ENCODE peak calls at places on chromosome 10, in five cellular contexts. One of them, this sample, is unnamed.

GRCh38 chr10:113305871-113306270 is 247.0 kb upstream of the HABP2 start:
- DNase-seq in WTC11: no peak
- DNase-seq in upper lobe of right lung: no peak
- DNase-seq in heart left ventricle: no peak
- DNase-seq in cardiac muscle cell: peak; percentile 79
- DNase-seq in this sample: no peak

GRCh38 chr10:10911471-10911921 is 106.2 kb upstream of the CELF2 start:
- DNase-seq in WTC11: peak; percentile 13
- DNase-seq in upper lobe of right lung: peak; percentile 86
- DNase-seq in heart left ventricle: peak; percentile 80
- DNase-seq in cardiac muscle cell: peak; percentile 94
- DNase-seq in this sample: no peak

GRCh38 chr10:102225646-102226541 is at the start of gene ELOVL3:
- DNase-seq in WTC11: peak; percentile 96
- DNase-seq in upper lobe of right lung: peak; percentile 95
- DNase-seq in heart left ventricle: peak; percentile 96
- DNase-seq in cardiac muscle cell: peak; percentile 97
- DNase-seq in this sample: peak; percentile 86

GRCh38 chr10:3486346-3487065 is 298.5 kb downstream of the KLF6 start:
- DNase-seq in WTC11: peak; percentile 83
- DNase-seq in upper lobe of right lung: peak; percentile 79
- DNase-seq in heart left ventricle: no peak
- DNase-seq in cardiac muscle cell: no peak
- DNase-seq in this sample: no peak

GRCh38 chr10:14374745-14375445 is 44.2 kb upstream of the FRMD4A start:
- DNase-seq in WTC11: no peak
- DNase-seq in upper lobe of right lung: no peak
- DNase-seq in heart left ventricle: no peak
- DNase-seq in cardiac muscle cell: peak; percentile 47
- DNase-seq in this sample: no peak

GRCh38 chr10:43102063-43102828 is 25.4 kb downstream of the RET start:
- DNase-seq in WTC11: no peak
- DNase-seq in upper lobe of right lung: no peak
- DNase-seq in heart left ventricle: no peak
- DNase-seq in cardiac muscle cell: no peak
- DNase-seq in this sample: no peak

GRCh38 chr10:77836299-77836820 is 90.2 kb downstream of the DLG5 start:
- DNase-seq in WTC11: no peak
- DNase-seq in upper lobe of right lung: no peak
- DNase-seq in heart left ventricle: no peak
- DNase-seq in cardiac muscle cell: peak; percentile 11
- DNase-seq in this sample: peak; percentile 86

GRCh38 chr10:11488126-11488525 is 123.3 kb downstream of the USP6NL start:
- DNase-seq in WTC11: no peak
- DNase-seq in upper lobe of right lung: no peak
- DNase-seq in heart left ventricle: no peak
- DNase-seq in cardiac muscle cell: peak; percentile 6
- DNase-seq in this sample: no peak

GRCh38 chr10:60644436-60645130 is 133.7 kb upstream of the CDK1 start:
- DNase-seq in WTC11: no peak
- DNase-seq in upper lobe of right lung: no peak
- DNase-seq in heart left ventricle: no peak
- DNase-seq in cardiac muscle cell: no peak
- DNase-seq in this sample: no peak

GRCh38 chr10:60426425-60426824 is 36.8 kb upstream of the ANK3 start:
- DNase-seq in WTC11: no peak
- DNase-seq in upper lobe of right lung: no peak
- DNase-seq in heart left ventricle: no peak
- DNase-seq in cardiac muscle cell: peak; percentile 90
- DNase-seq in this sample: no peak

GRCh38 chr10:49756031-49756430 is 6.1 kb downstream of the OGDHL start:
- DNase-seq in WTC11: no peak
- DNase-seq in upper lobe of right lung: no peak
- DNase-seq in heart left ventricle: no peak
- DNase-seq in cardiac muscle cell: no peak
- DNase-seq in this sample: no peak

GRCh38 chr10:97117372-97117771 is 68.4 kb downstream of the SLIT1 start:
- DNase-seq in WTC11: no peak
- DNase-seq in upper lobe of right lung: no peak
- DNase-seq in heart left ventricle: no peak
- DNase-seq in cardiac muscle cell: peak; percentile 17
- DNase-seq in this sample: no peak

GRCh38 chr10:85651507-85651902 is 715.1 kb downstream of the GRID1 start:
- DNase-seq in WTC11: no peak
- DNase-seq in upper lobe of right lung: no peak
- DNase-seq in heart left ventricle: no peak
- DNase-seq in cardiac muscle cell: no peak
- DNase-seq in this sample: no peak

GRCh38 chr10:129851941-129852650 is 112.0 kb downstream of the EBF3 start:
- DNase-seq in WTC11: no peak
- DNase-seq in upper lobe of right lung: no peak
- DNase-seq in heart left ventricle: no peak
- DNase-seq in cardiac muscle cell: no peak
- DNase-seq in this sample: no peak

GRCh38 chr10:3907514-3907913 is 122.5 kb upstream of the KLF6 start:
- DNase-seq in WTC11: no peak
- DNase-seq in upper lobe of right lung: no peak
- DNase-seq in heart left ventricle: peak; percentile 81
- DNase-seq in cardiac muscle cell: peak; percentile 55
- DNase-seq in this sample: no peak

GRCh38 chr10:95445223-95445836 is 115.8 kb downstream of the SORBS1 start:
- DNase-seq in WTC11: no peak
- DNase-seq in upper lobe of right lung: no peak
- DNase-seq in heart left ventricle: peak; percentile 83
- DNase-seq in cardiac muscle cell: peak; percentile 85
- DNase-seq in this sample: no peak

GRCh38 chr10:58796242-58796641 is 283.6 kb downstream of the BICC1 start:
- DNase-seq in WTC11: no peak
- DNase-seq in upper lobe of right lung: no peak
- DNase-seq in heart left ventricle: no peak
- DNase-seq in cardiac muscle cell: no peak
- DNase-seq in this sample: no peak

GRCh38 chr10:87862644-87863101 is 660 bp downstream of the KLLN start:
- DNase-seq in WTC11: no peak
- DNase-seq in upper lobe of right lung: no peak
- DNase-seq in heart left ventricle: no peak
- DNase-seq in cardiac muscle cell: no peak
- DNase-seq in this sample: no peak

GRCh38 chr10:51691135-51691534 is 8.3 kb downstream of the CSTF2T start:
- DNase-seq in WTC11: no peak
- DNase-seq in upper lobe of right lung: no peak
- DNase-seq in heart left ventricle: no peak
- DNase-seq in cardiac muscle cell: no peak
- DNase-seq in this sample: no peak

GRCh38 chr10:117476716-117477115 is 65.8 kb upstream of the EMX2 start:
- DNase-seq in WTC11: no peak
- DNase-seq in upper lobe of right lung: peak; percentile 7
- DNase-seq in heart left ventricle: no peak
- DNase-seq in cardiac muscle cell: no peak
- DNase-seq in this sample: no peak

GRCh38 chr10:117483056-117483590 is 59.4 kb upstream of the EMX2 start:
- DNase-seq in WTC11: no peak
- DNase-seq in upper lobe of right lung: no peak
- DNase-seq in heart left ventricle: no peak
- DNase-seq in cardiac muscle cell: no peak
- DNase-seq in this sample: no peak

GRCh38 chr10:117477241-117477947 is 65.2 kb upstream of the EMX2 start:
- DNase-seq in WTC11: no peak
- DNase-seq in upper lobe of right lung: no peak
- DNase-seq in heart left ventricle: no peak
- DNase-seq in cardiac muscle cell: no peak
- DNase-seq in this sample: no peak

GRCh38 chr10:117477961-117478670 is 64.4 kb upstream of the EMX2 start:
- DNase-seq in WTC11: no peak
- DNase-seq in upper lobe of right lung: no peak
- DNase-seq in heart left ventricle: no peak
- DNase-seq in cardiac muscle cell: peak; percentile 85
- DNase-seq in this sample: no peak

GRCh38 chr10:117480097-117480496 is 62.4 kb upstream of the EMX2 start:
- DNase-seq in WTC11: no peak
- DNase-seq in upper lobe of right lung: no peak
- DNase-seq in heart left ventricle: no peak
- DNase-seq in cardiac muscle cell: no peak
- DNase-seq in this sample: no peak
- TF ChIP-seq CTCF in WTC11: no peak
- TF ChIP-seq CTCF in upper lobe of right lung: no peak
- TF ChIP-seq CTCF in heart left ventricle: no peak
- TF ChIP-seq CTCF in cardiac muscle cell: no peak
- TF ChIP-seq CTCF in this sample: no peak

DNA sequence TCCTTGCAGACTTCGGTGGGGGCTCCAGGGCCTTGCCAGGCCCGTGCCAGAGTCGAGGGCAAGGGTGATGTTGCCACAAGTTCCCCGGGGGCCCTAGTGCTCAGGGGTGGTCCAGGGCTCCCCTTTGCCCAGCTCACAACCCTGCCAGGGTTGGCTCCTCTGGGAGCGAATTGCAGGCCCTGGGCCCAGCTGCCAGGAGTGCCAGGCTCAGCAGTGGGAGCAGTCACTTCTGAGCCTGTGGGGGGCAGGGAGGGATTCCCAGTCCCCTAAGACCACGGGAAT is 43.8 kb downstream of the TCERG1L start:
- DNase-seq in WTC11: no peak
- DNase-seq in upper lobe of right lung: no peak
- DNase-seq in heart left ventricle: no peak
- DNase-seq in cardiac muscle cell: no peak
- DNase-seq in this sample: no peak
- TF ChIP-seq CTCF in WTC11: no peak
- TF ChIP-seq CTCF in upper lobe of right lung: no peak
- TF ChIP-seq CTCF in heart left ventricle: no peak
- TF ChIP-seq CTCF in cardiac muscle cell: no peak
- TF ChIP-seq CTCF in this sample: no peak

GRCh38 chr10:21985541-21985940 is 18.0 kb downstream of the DNAJC1 start:
- DNase-seq in WTC11: no peak
- DNase-seq in upper lobe of right lung: no peak
- DNase-seq in heart left ventricle: no peak
- DNase-seq in cardiac muscle cell: peak; percentile 69
- DNase-seq in this sample: no peak

GRCh38 chr10:21991785-21992184 is 11.7 kb downstream of the DNAJC1 start:
- DNase-seq in WTC11: no peak
- DNase-seq in upper lobe of right lung: no peak
- DNase-seq in heart left ventricle: no peak
- DNase-seq in cardiac muscle cell: no peak
- DNase-seq in this sample: no peak

GRCh38 chr10:21993360-21994001 is 10.0 kb downstream of the DNAJC1 start:
- DNase-seq in WTC11: no peak
- DNase-seq in upper lobe of right lung: no peak
- DNase-seq in heart left ventricle: no peak
- DNase-seq in cardiac muscle cell: peak; percentile 62
- DNase-seq in this sample: no peak

GRCh38 chr10:21990449-21990848 is 13.1 kb downstream of the DNAJC1 start:
- DNase-seq in WTC11: no peak
- DNase-seq in upper lobe of right lung: no peak
- DNase-seq in heart left ventricle: no peak
- DNase-seq in cardiac muscle cell: no peak
- DNase-seq in this sample: no peak

DNA sequence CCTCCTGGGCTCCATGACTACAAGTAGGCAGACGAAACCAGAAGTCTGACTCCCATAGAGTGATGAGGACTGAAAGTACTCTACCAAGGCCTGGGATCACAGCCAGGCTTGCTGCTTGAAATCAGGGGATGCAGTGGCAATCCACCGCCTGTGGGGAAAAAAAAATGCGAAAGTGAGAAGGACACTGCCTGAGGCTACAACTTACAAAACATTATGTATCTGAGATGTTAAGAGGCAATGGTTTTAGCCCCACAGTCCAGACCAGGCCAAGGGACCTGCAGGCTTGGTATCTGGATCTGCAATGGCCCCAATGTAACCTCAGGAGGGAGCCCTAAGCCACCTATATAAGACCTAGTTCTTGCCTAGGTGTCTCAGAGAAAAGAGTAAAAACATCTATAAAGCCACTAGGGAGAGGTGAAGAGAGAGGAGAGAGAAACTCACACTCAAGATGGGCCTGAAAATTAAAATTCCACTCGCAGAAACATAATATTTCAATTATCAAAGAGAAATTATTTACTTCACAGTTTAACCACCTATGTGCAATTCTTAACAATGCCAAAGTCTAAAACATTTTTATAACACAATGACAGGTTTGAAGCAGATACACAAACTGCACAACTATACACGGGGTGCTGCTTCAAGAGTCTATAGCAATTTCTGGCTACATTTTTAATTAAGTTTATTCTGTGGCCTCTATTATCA is 13.9 kb downstream of the DNAJC1 start:
- DNase-seq in WTC11: peak; percentile 64
- DNase-seq in upper lobe of right lung: peak; percentile 68
- DNase-seq in heart left ventricle: no peak
- DNase-seq in cardiac muscle cell: peak; percentile 90
- DNase-seq in this sample: no peak
- TF ChIP-seq CTCF in WTC11: peak; percentile 12
- TF ChIP-seq CTCF in upper lobe of right lung: peak; percentile 59
- TF ChIP-seq CTCF in heart left ventricle: peak; percentile 38
- TF ChIP-seq CTCF in cardiac muscle cell: peak; percentile 40
- TF ChIP-seq CTCF in this sample: peak; percentile 39

DNA sequence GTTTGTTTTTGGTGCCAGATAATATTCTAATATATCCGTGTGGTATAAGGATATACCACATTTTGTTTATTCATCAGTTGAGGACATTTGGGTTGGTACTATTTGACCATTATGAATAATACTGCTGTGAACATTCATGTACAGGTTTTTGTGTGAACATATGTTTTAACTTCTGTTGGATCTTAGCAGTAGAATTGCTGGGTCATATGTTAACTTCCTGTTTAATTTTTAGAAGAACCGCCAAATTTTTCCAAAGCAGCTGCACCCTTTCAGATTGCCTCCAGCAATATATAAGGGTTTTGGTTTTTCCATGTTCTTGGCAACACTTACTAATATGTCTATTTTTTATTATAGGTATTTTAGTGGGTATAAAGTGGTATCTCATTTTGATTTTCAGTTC is 22.8 kb downstream of the VPS26A start:
- DNase-seq in WTC11: no peak
- DNase-seq in upper lobe of right lung: no peak
- DNase-seq in heart left ventricle: no peak
- DNase-seq in cardiac muscle cell: no peak
- DNase-seq in this sample: no peak
- TF ChIP-seq CTCF in WTC11: no peak
- TF ChIP-seq CTCF in upper lobe of right lung: no peak
- TF ChIP-seq CTCF in heart left ventricle: no peak
- TF ChIP-seq CTCF in cardiac muscle cell: no peak
- TF ChIP-seq CTCF in this sample: no peak

DNA sequence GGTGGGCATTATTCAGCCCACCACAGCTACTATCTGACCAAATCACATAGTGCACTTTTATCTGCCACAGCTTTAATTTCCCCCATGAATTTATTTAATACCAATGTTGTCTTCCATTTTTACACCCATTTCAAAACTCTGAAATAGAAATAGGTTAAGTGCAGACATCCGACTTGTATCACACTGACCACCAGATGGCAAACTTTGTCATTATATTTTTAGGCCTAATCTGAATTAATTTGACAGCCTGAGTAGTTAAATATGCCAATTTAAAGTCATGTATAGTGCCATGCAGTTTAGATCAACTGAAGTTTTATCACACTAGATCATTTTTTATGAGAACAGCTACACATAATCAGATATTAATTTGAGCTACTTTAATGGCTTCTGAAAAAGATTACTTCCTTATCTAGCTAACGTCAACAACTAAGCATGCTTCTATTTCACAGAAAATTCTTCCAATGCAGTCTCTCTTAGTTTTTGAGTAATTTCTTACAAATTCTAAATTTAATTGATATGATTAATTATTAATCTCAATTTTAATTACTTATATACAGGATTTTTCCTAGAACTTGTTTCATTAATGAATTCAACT is 566.4 kb downstream of the GFRA1 start:
- DNase-seq in WTC11: no peak
- DNase-seq in upper lobe of right lung: no peak
- DNase-seq in heart left ventricle: no peak
- DNase-seq in cardiac muscle cell: peak; percentile 37
- DNase-seq in this sample: no peak
- TF ChIP-seq CTCF in WTC11: no peak
- TF ChIP-seq CTCF in upper lobe of right lung: peak; percentile 46
- TF ChIP-seq CTCF in heart left ventricle: peak; percentile 22
- TF ChIP-seq CTCF in cardiac muscle cell: peak; percentile 50
- TF ChIP-seq CTCF in this sample: no peak

This sample was measured in CD14-positive monocyte.